ENCODE peak calls at places on chromosomes 6 and 20, in four cellular contexts. R, T, J and P are unnamed samples.

GRCh38 chr20:48899881-48900280 is 21.6 kb upstream of the ARFGEF2 start:
- DNase-seq in R (no peak), T (no peak), J (no peak), P (no peak)

GRCh38 chr6:39334039-39334438 is 11.5 kb upstream of the KCNK16 start:
- DNase-seq in R (no peak), T (no peak), J (no peak), P (no peak)

GRCh38 chr6:89580997-89581666 is 57.4 kb downstream of the LYRM2 start:
- DNase-seq in R (no peak), T (no peak), J (no peak), P (no peak)

GRCh38 chr6:25389501-25389900 is 110.3 kb downstream of the CARMIL1 start:
- DNase-seq in R (no peak), T (no peak), J (no peak), P (no peak)

GRCh38 chr6:136235233-136235564 is 14.9 kb downstream of the MTFR2 start:
- DNase-seq in R (no peak), T (no peak), J (no peak), P (no peak)

GRCh38 chr20:38227578-38228360 is 32.8 kb downstream of the KIAA1755 start:
- DNase-seq in R (no peak), T (no peak), J (no peak), P (no peak)

GRCh38 chr20:32681175-32682084 is 7.7 kb upstream of the C20orf203 start:
- DNase-seq in R (no peak), T (peak), J (peak), P (peak)

GRCh38 chr6:156963712-156964700 is 186.8 kb downstream of the ARID1B start:
- DNase-seq in R (no peak), T (no peak), J (no peak), P (peak)

GRCh38 chr20:36408219-36408618 is 102.1 kb downstream of the DLGAP4 start:
- DNase-seq in R (peak), T (no peak), J (no peak), P (no peak)

GRCh38 chr6:152094992-152095592 is 287.6 kb downstream of the ESR1 start:
- DNase-seq in R (peak), T (peak), J (no peak), P (peak)

GRCh38 chr6:2695464-2696095 is 55.1 kb downstream of the MYLK4 start:
- DNase-seq in R (no peak), T (no peak), J (no peak), P (peak)

GRCh38 chr6:45640081-45640491 is 262.4 kb upstream of the SUPT3H start:
- DNase-seq in R (no peak), T (no peak), J (no peak), P (no peak)

GRCh38 chr6:3607171-3607570 is 144.3 kb downstream of the PXDC1 start:
- DNase-seq in R (no peak), T (no peak), J (no peak), P (no peak)